ENCODE peak calls at places on chromosome 11, in eight cellular contexts. One of them, this sample, is unnamed.

GRCh38 chr11:17498058-17498457 is 21.4 kb upstream of the ABCC8 start:
- DNase-seq in type B pancreatic cell: no peak
- DNase-seq in activated naive CD8-positive, alpha-beta T cell treated with anti-CD3 and anti-CD28 coated beads, Interleukin-2, amount 50 U/mL, for 24 hours: no peak
- DNase-seq in BJ: no peak
- DNase-seq in mesendoderm: peak
- DNase-seq in fibroblast of mammary gland: no peak
- DNase-seq in stimulated activated CD8-positive, alpha-beta memory T cell treated with anti-CD3 and anti-CD28 coated beads, Interleukin-2, amount 100 ng/mL, for 48 hours: no peak
- DNase-seq in NCI-H1417: peak
- DNase-seq in this sample: no peak

GRCh38 chr11:27416568-27417176 is 53.7 kb upstream of the CCDC34 start:
- DNase-seq in type B pancreatic cell: no peak
- DNase-seq in activated naive CD8-positive, alpha-beta T cell treated with anti-CD3 and anti-CD28 coated beads, Interleukin-2, amount 50 U/mL, for 24 hours: no peak
- DNase-seq in BJ: no peak
- DNase-seq in mesendoderm: no peak
- DNase-seq in fibroblast of mammary gland: no peak
- DNase-seq in stimulated activated CD8-positive, alpha-beta memory T cell treated with anti-CD3 and anti-CD28 coated beads, Interleukin-2, amount 100 ng/mL, for 48 hours: no peak
- DNase-seq in NCI-H1417: no peak
- DNase-seq in this sample: no peak

GRCh38 chr11:126339866-126340434 is 15.5 kb upstream of the ST3GAL4 start:
- DNase-seq in type B pancreatic cell: no peak
- DNase-seq in activated naive CD8-positive, alpha-beta T cell treated with anti-CD3 and anti-CD28 coated beads, Interleukin-2, amount 50 U/mL, for 24 hours: no peak
- DNase-seq in BJ: no peak
- DNase-seq in mesendoderm: no peak
- DNase-seq in fibroblast of mammary gland: peak
- DNase-seq in stimulated activated CD8-positive, alpha-beta memory T cell treated with anti-CD3 and anti-CD28 coated beads, Interleukin-2, amount 100 ng/mL, for 48 hours: no peak
- DNase-seq in NCI-H1417: no peak
- DNase-seq in this sample: no peak

GRCh38 chr11:112795142-112795815 is 165.9 kb upstream of the NCAM1 start:
- DNase-seq in type B pancreatic cell: no peak
- DNase-seq in activated naive CD8-positive, alpha-beta T cell treated with anti-CD3 and anti-CD28 coated beads, Interleukin-2, amount 50 U/mL, for 24 hours: peak
- DNase-seq in BJ: no peak
- DNase-seq in mesendoderm: peak
- DNase-seq in fibroblast of mammary gland: peak
- DNase-seq in stimulated activated CD8-positive, alpha-beta memory T cell treated with anti-CD3 and anti-CD28 coated beads, Interleukin-2, amount 100 ng/mL, for 48 hours: peak
- DNase-seq in NCI-H1417: peak
- DNase-seq in this sample: no peak

GRCh38 chr11:16322190-16322589 is 34.2 kb downstream of the SOX6 start:
- DNase-seq in type B pancreatic cell: no peak
- DNase-seq in activated naive CD8-positive, alpha-beta T cell treated with anti-CD3 and anti-CD28 coated beads, Interleukin-2, amount 50 U/mL, for 24 hours: no peak
- DNase-seq in BJ: no peak
- DNase-seq in mesendoderm: no peak
- DNase-seq in fibroblast of mammary gland: no peak
- DNase-seq in stimulated activated CD8-positive, alpha-beta memory T cell treated with anti-CD3 and anti-CD28 coated beads, Interleukin-2, amount 100 ng/mL, for 48 hours: no peak
- DNase-seq in NCI-H1417: no peak
- DNase-seq in this sample: no peak

GRCh38 chr11:81497202-81497804 is 1236.4 kb downstream of the FAM181B start:
- DNase-seq in type B pancreatic cell: no peak
- DNase-seq in activated naive CD8-positive, alpha-beta T cell treated with anti-CD3 and anti-CD28 coated beads, Interleukin-2, amount 50 U/mL, for 24 hours: peak
- DNase-seq in BJ: no peak
- DNase-seq in mesendoderm: peak
- DNase-seq in fibroblast of mammary gland: peak
- DNase-seq in stimulated activated CD8-positive, alpha-beta memory T cell treated with anti-CD3 and anti-CD28 coated beads, Interleukin-2, amount 100 ng/mL, for 48 hours: no peak
- DNase-seq in NCI-H1417: peak
- DNase-seq in this sample: no peak

GRCh38 chr11:69636512-69636866 is 4.5 kb upstream of the CCND1 start:
- DNase-seq in type B pancreatic cell: peak
- DNase-seq in activated naive CD8-positive, alpha-beta T cell treated with anti-CD3 and anti-CD28 coated beads, Interleukin-2, amount 50 U/mL, for 24 hours: no peak
- DNase-seq in BJ: peak
- DNase-seq in mesendoderm: peak
- DNase-seq in fibroblast of mammary gland: peak
- DNase-seq in stimulated activated CD8-positive, alpha-beta memory T cell treated with anti-CD3 and anti-CD28 coated beads, Interleukin-2, amount 100 ng/mL, for 48 hours: no peak
- DNase-seq in NCI-H1417: no peak
- DNase-seq in this sample: no peak

GRCh38 chr11:114195981-114196731 is 100.0 kb upstream of the NNMT start:
- DNase-seq in type B pancreatic cell: no peak
- DNase-seq in activated naive CD8-positive, alpha-beta T cell treated with anti-CD3 and anti-CD28 coated beads, Interleukin-2, amount 50 U/mL, for 24 hours: no peak
- DNase-seq in BJ: no peak
- DNase-seq in mesendoderm: peak
- DNase-seq in fibroblast of mammary gland: peak
- DNase-seq in stimulated activated CD8-positive, alpha-beta memory T cell treated with anti-CD3 and anti-CD28 coated beads, Interleukin-2, amount 100 ng/mL, for 48 hours: no peak
- DNase-seq in NCI-H1417: no peak
- DNase-seq in this sample: no peak

GRCh38 chr11:8543278-8543677 is 50.8 kb downstream of the STK33 start:
- DNase-seq in type B pancreatic cell: no peak
- DNase-seq in activated naive CD8-positive, alpha-beta T cell treated with anti-CD3 and anti-CD28 coated beads, Interleukin-2, amount 50 U/mL, for 24 hours: no peak
- DNase-seq in BJ: no peak
- DNase-seq in mesendoderm: no peak
- DNase-seq in fibroblast of mammary gland: no peak
- DNase-seq in stimulated activated CD8-positive, alpha-beta memory T cell treated with anti-CD3 and anti-CD28 coated beads, Interleukin-2, amount 100 ng/mL, for 48 hours: no peak
- DNase-seq in NCI-H1417: no peak
- DNase-seq in this sample: no peak

This sample was measured in CD4-positive, alpha-beta T cell.